ENCODE peak calls at places on chromosomes 7 and 10, in ten cellular contexts. S is left cardiac atrium; B is occipital lobe; P is choroid plexus epithelial cell; E is naive thymus-derived CD4-positive, alpha-beta T cell; V is nephron progenitor cell; A is HCEC 1CT; F is CD4-positive, CD25-positive, alpha-beta regulatory T cell; I is activated CD4-positive, alpha-beta T cell treated with anti-CD3 and anti-CD28 coated beads, Interleukin-2, amount 10 ng/mL, durations not matched to agents 7 days and 5 days; C is stomach. L is an unnamed sample.

GRCh38 chr10:128147669-128148068 is 21.4 kb upstream of the MKI67 start:
- DNase-seq in S (no peak), B (no peak), P (peak), E (no peak), V (no peak), A (peak), F (no peak), I (no peak), C (no peak), L (no peak)

GRCh38 chr10:128103229-128103714 is 23.0 kb downstream of the MKI67 start:
- DNase-seq in S (no peak), B (no peak), P (no peak), E (peak), V (no peak), A (no peak), F (peak), I (peak), C (no peak), L (no peak)

GRCh38 chr7:522938-523289 is 3.3 kb upstream of the PDGFA start:
- DNase-seq in S (no peak), B (no peak), P (no peak), E (no peak), V (no peak), A (no peak), F (no peak), I (no peak), C (no peak), L (no peak)

GRCh38 chr10:80357000-80357803 is 621 bp downstream of the DYDC2 start:
- DNase-seq in S (peak), B (no peak), P (no peak), E (no peak), V (peak), A (no peak), F (no peak), I (peak), C (no peak), L (no peak)

GRCh38 chr7:27579565-27579964 is 83.1 kb downstream of the HIBADH start:
- DNase-seq in S (no peak), B (no peak), P (no peak), E (no peak), V (no peak), A (no peak), F (no peak), I (no peak), C (no peak), L (no peak)

GRCh38 chr7:129635300-129636029 is 23.9 kb downstream of the NRF1 start:
- DNase-seq in S (peak), B (peak), P (peak), E (peak), V (peak), A (peak), F (peak), I (peak), C (peak), L (peak)

GRCh38 chr7:90613088-90613498 is 17.0 kb downstream of the CDK14 start:
- DNase-seq in S (no peak), B (no peak), P (peak), E (no peak), V (no peak), A (peak), F (no peak), I (no peak), C (no peak), L (no peak)

GRCh38 chr7:13800694-13801448 is 188.6 kb downstream of the ETV1 start:
- DNase-seq in S (no peak), B (no peak), P (peak), E (no peak), V (no peak), A (peak), F (no peak), I (no peak), C (peak), L (peak)

GRCh38 chr7:142088022-142088714 is 23.4 kb upstream of the MGAM2 start:
- DNase-seq in S (no peak), B (peak), P (no peak), E (no peak), V (no peak), A (no peak), F (no peak), I (no peak), C (no peak), L (no peak)

GRCh38 chr10:127267442-127267841 is 71.1 kb upstream of the INSYN2A start:
- DNase-seq in S (no peak), B (no peak), P (no peak), E (no peak), V (no peak), A (no peak), F (no peak), I (no peak), C (no peak), L (no peak)

GRCh38 chr10:114271014-114271778 is 32.1 kb downstream of the VWA2 start:
- DNase-seq in S (no peak), B (no peak), P (peak), E (no peak), V (no peak), A (no peak), F (no peak), I (no peak), C (peak), L (no peak)

GRCh38 chr7:25407932-25408480 is 179.7 kb upstream of the NPVF start:
- DNase-seq in S (no peak), B (no peak), P (no peak), E (no peak), V (peak), A (no peak), F (no peak), I (no peak), C (no peak), L (no peak)

GRCh38 chr10:42753507-42754154 is 29.0 kb upstream of the BMS1 start:
- DNase-seq in S (peak), B (no peak), P (no peak), E (no peak), V (peak), A (no peak), F (no peak), I (no peak), C (no peak), L (no peak)

GRCh38 chr7:116738378-116738777 is 66.4 kb downstream of the MET start:
- DNase-seq in S (no peak), B (no peak), P (no peak), E (no peak), V (no peak), A (no peak), F (no peak), I (no peak), C (no peak), L (no peak)

GRCh38 chr10:98403812-98404504 is 11.0 kb downstream of the PYROXD2 start:
- DNase-seq in S (no peak), B (no peak), P (no peak), E (no peak), V (no peak), A (peak), F (peak), I (no peak), C (no peak), L (peak)

GRCh38 chr7:76268376-76268775 is 34.1 kb upstream of the HSPB1 start:
- DNase-seq in S (no peak), B (no peak), P (no peak), E (no peak), V (no peak), A (no peak), F (no peak), I (no peak), C (no peak), L (no peak)

GRCh38 chr10:114551310-114551972 is 106.6 kb downstream of the ABLIM1 start:
- DNase-seq in S (peak), B (no peak), P (peak), E (no peak), V (no peak), A (no peak), F (no peak), I (no peak), C (peak), L (no peak)

GRCh38 chr10:121721257-121721656 is 123.0 kb upstream of the FGFR2 start:
- DNase-seq in S (no peak), B (no peak), P (no peak), E (no peak), V (no peak), A (no peak), F (no peak), I (no peak), C (no peak), L (no peak)

GRCh38 chr10:102654566-102654965 is 10.3 kb downstream of the TRIM8 start:
- DNase-seq in S (no peak), B (no peak), P (no peak), E (no peak), V (no peak), A (no peak), F (no peak), I (no peak), C (no peak), L (no peak)

GRCh38 chr10:77036993-77037734 is 600.4 kb downstream of the KCNMA1 start:
- DNase-seq in S (no peak), B (no peak), P (peak), E (no peak), V (peak), A (no peak), F (peak), I (no peak), C (no peak), L (peak)

GRCh38 chr7:105204520-105204919 is 184.2 kb downstream of the SRPK2 start:
- DNase-seq in S (no peak), B (no peak), P (no peak), E (no peak), V (no peak), A (no peak), F (no peak), I (no peak), C (no peak), L (no peak)

GRCh38 chr10:22603581-22603980 is 110.8 kb downstream of the PIP4K2A start:
- DNase-seq in S (no peak), B (no peak), P (no peak), E (no peak), V (no peak), A (no peak), F (no peak), I (no peak), C (no peak), L (no peak)

GRCh38 chr7:51606601-51607154 is 290.1 kb upstream of the COBL start:
- DNase-seq in S (no peak), B (no peak), P (no peak), E (no peak), V (no peak), A (no peak), F (no peak), I (no peak), C (no peak), L (peak)